ENCODE peak calls at places on chromosomes 7 and 10, in eight cellular contexts. S is CD4-positive, alpha-beta T cell; K is endodermal cell; N is hepatocyte; M is CD4-positive, CD25-positive, alpha-beta regulatory T cell; D is coronary artery; C is Panc1; R is ovary. L is an unnamed sample.

GRCh38 chr10:130485241-130485957 is 349.2 kb downstream of the GLRX3 start:
- DNase-seq in R (no peak), C (no peak), D (peak), N (no peak), M (no peak), S (no peak), K (no peak), L (no peak)

GRCh38 chr10:112821042-112821441 is 129.0 kb upstream of the TCF7L2 start:
- DNase-seq in R (no peak), S (no peak), K (no peak), D (no peak), M (no peak), N (no peak), C (no peak), L (no peak)

GRCh38 chr10:132866601-132867381 is 75.6 kb downstream of the CFAP46 start:
- DNase-seq in C (no peak), S (no peak), N (no peak), D (no peak), K (peak), R (no peak), M (no peak), L (no peak)

GRCh38 chr10:101031796-101032636 is 982 bp downstream of the SFXN3 start:
- DNase-seq in R (peak), M (peak), N (peak), K (peak), S (peak), D (peak), C (no peak), L (peak)

GRCh38 chr10:24456319-24456718 is 247.4 kb downstream of the KIAA1217 start:
- DNase-seq in K (no peak), S (no peak), D (no peak), R (no peak), C (no peak), M (no peak), N (peak), L (no peak)

GRCh38 chr10:77881222-77881621 is 45.3 kb downstream of the DLG5 start:
- DNase-seq in N (no peak), K (peak), C (no peak), R (no peak), D (no peak), S (no peak), M (no peak), L (no peak)

GRCh38 chr10:96833220-96834001 is 1.3 kb downstream of the LCOR start:
- DNase-seq in D (no peak), S (no peak), M (peak), N (peak), C (no peak), R (peak), K (peak), L (peak)

GRCh38 chr10:104580774-104581675 is 60.1 kb upstream of the SORCS3 start:
- DNase-seq in K (peak), S (peak), C (peak), D (no peak), N (peak), R (peak), M (peak), L (peak)

GRCh38 chr7:157610671-157611295 is 274.0 kb downstream of the DNAJB6 start:
- DNase-seq in N (no peak), S (no peak), R (no peak), M (no peak), D (no peak), K (no peak), C (no peak), L (no peak)

GRCh38 chr10:14909101-14909500 is 30.4 kb downstream of the SUV39H2 start:
- DNase-seq in D (no peak), N (no peak), R (no peak), K (no peak), C (no peak), M (no peak), S (no peak), L (no peak)

GRCh38 chr7:103576616-103577015 is 130.6 kb upstream of the SLC26A5 start:
- DNase-seq in M (no peak), S (no peak), D (no peak), C (no peak), R (no peak), K (no peak), N (no peak), L (no peak)

GRCh38 chr7:45064047-45064725 is 24.6 kb downstream of the NACAD start:
- DNase-seq in R (no peak), K (no peak), N (no peak), S (no peak), D (peak), M (no peak), C (no peak), L (no peak)

GRCh38 chr10:109898666-109899577 is 24.4 kb downstream of the XPNPEP1 start:
- DNase-seq in D (no peak), C (no peak), M (no peak), R (no peak), S (no peak), N (no peak), K (peak), L (no peak)

GRCh38 chr7:127946081-127946480 is 85.2 kb downstream of the LRRC4 start:
- DNase-seq in C (no peak), D (no peak), N (no peak), R (no peak), K (no peak), M (no peak), S (no peak), L (no peak)

GRCh38 chr7:119842786-119843185 is 430.2 kb upstream of the KCND2 start:
- DNase-seq in R (no peak), N (no peak), D (no peak), S (no peak), M (no peak), C (no peak), K (no peak), L (no peak)

GRCh38 chr10:114102253-114102652 is 58.6 kb downstream of the ADRB1 start:
- DNase-seq in K (no peak), C (no peak), M (no peak), R (no peak), D (no peak), S (no peak), N (no peak), L (no peak)

GRCh38 chr10:122323188-122323587 is 51.3 kb upstream of the PLEKHA1 start:
- DNase-seq in S (no peak), R (no peak), D (no peak), C (no peak), K (no peak), M (no peak), N (no peak), L (no peak)

GRCh38 chr10:94303929-94304328 is 58.8 kb downstream of the NOC3L start:
- DNase-seq in S (no peak), D (no peak), M (no peak), C (no peak), K (no peak), N (no peak), R (no peak), L (no peak)

GRCh38 chr10:110963162-110963561 is 43.8 kb downstream of the SHOC2 start:
- DNase-seq in S (no peak), K (no peak), C (no peak), R (no peak), M (no peak), D (no peak), N (no peak), L (no peak)

GRCh38 chr10:16271571-16271970 is 165.2 kb upstream of the PTER start:
- DNase-seq in D (no peak), S (no peak), N (no peak), M (no peak), R (no peak), C (no peak), K (no peak), L (no peak)

GRCh38 chr10:31921031-31921430 is 7.6 kb downstream of the ARHGAP12 start:
- DNase-seq in N (no peak), C (no peak), S (no peak), R (no peak), K (no peak), D (no peak), M (peak), L (no peak)

GRCh38 chr7:80634505-80634904 is 3.9 kb upstream of the CD36 start:
- DNase-seq in N (no peak), S (no peak), R (no peak), M (no peak), D (no peak), C (peak), K (no peak), L (no peak)

DNA sequence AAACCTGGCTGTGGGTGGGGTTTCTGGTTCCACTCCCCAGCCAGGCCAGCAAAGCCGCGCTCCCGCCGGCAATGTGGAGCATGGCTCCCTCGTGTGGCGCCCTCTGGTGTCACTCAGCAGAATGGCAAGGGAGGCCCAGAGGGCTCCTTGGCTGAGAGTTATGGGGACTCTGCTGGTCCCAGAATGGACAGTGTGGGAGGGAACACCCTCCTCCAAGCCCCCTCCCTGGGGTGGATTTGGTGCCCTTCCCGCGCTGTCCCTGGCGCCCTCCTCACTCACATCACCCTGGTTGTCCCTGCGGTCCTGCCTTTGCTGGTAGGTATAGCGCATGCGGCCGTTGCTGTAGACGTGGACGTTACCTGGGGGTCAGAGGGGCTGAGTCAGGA is 14.2 kb downstream of the DNAJB12 start:
- DNase-seq in C (no peak), S (peak), R (peak), K (peak), M (peak), D (no peak), N (peak), L (peak)
- H3K27ac ChIP-seq in C (no peak), S (no peak), R (no peak), K (no peak), M (no peak), D (no peak), N (no peak), L (peak)

GRCh38 chr7:85686410-85687181 is 499.7 kb upstream of the SEMA3D start:
- DNase-seq in S (no peak), C (no peak), D (no peak), M (no peak), R (no peak), K (peak), N (no peak), L (no peak)

GRCh38 chr7:85682819-85683218 is 496.0 kb upstream of the SEMA3D start:
- DNase-seq in M (no peak), K (no peak), R (no peak), C (no peak), N (no peak), S (no peak), D (no peak), L (no peak)

GRCh38 chr7:85681241-85681640 is 494.4 kb upstream of the SEMA3D start:
- DNase-seq in M (no peak), K (peak), N (no peak), C (no peak), R (no peak), S (no peak), D (no peak), L (no peak)

GRCh38 chr7:85688712-85689111 is 501.9 kb upstream of the SEMA3D start:
- DNase-seq in N (no peak), R (no peak), D (no peak), S (no peak), M (no peak), C (no peak), K (no peak), L (no peak)

GRCh38 chr7:85685901-85686300 is 499.0 kb upstream of the SEMA3D start:
- DNase-seq in K (peak), R (no peak), M (no peak), C (no peak), D (no peak), N (no peak), S (no peak), L (no peak)
- H3K27ac ChIP-seq in K (no peak), R (no peak), M (no peak), C (no peak), D (no peak), N (no peak), S (no peak), L (no peak)

DNA sequence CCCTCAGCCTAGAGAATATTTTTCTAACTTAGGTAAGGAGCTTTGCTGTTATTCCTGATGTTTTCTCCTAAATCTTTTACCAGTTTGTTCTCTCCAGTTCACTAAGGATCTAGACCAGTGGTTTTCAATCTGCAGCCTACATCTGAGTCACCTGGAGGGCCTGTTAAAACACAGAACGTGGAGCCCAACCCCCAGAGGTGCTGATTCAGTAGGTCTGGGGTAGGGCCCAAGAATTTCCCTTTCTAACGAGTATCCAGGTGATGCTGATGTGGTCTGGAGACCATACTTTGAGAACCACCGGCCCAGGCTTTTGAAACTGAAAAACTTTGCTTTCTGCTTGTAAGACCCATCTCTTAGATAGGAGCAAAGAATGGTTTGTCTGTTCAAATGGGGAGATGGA is 51.2 kb upstream of the KMT2E start:
- DNase-seq in M (no peak), S (no peak), R (no peak), K (no peak), D (no peak), C (no peak), N (no peak), L (no peak)
- H3K27ac ChIP-seq in M (no peak), S (no peak), R (no peak), K (no peak), D (peak), C (no peak), N (no peak), L (no peak)

DNA sequence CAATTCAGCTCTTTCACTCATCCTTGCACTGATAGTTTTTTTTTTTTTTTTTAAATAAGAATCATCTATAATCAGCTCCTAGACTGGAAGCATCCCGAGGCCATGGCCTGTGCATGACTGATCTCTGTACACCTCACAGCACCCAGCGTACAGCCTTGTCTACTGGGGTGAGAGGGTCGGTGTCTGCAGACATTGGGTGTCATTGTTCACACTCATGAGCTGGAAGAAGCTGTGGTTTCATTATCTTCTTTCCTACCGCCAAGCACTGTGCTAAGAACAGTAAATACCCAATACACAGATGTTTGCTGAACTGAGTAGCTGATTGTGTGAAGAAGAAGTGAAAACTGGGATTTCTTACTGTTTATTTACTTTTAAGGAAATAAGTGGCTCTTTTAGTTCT is 123.6 kb downstream of the CLEC2L start:
- DNase-seq in D (no peak), M (no peak), C (no peak), S (no peak), K (no peak), R (no peak), N (no peak), L (no peak)
- H3K27ac ChIP-seq in D (peak), M (no peak), C (no peak), S (peak), K (no peak), R (no peak), N (no peak), L (peak)

GRCh38 chr10:92848441-92849233 is at the start of gene EXOC6:
- DNase-seq in C (peak), D (peak), S (peak), K (peak), N (peak), M (peak), R (peak), L (peak)
- H3K27ac ChIP-seq in C (peak), D (peak), S (peak), K (peak), N (peak), M (peak), R (peak), L (peak)

GRCh38 chr10:9823268-9823930 is 1194.3 kb upstream of the CELF2 start:
- DNase-seq in D (no peak), R (no peak), N (no peak), S (no peak), K (no peak), M (no peak), C (no peak), L (no peak)

GRCh38 chr10:9828110-9828509 is 1189.6 kb upstream of the CELF2 start:
- DNase-seq in N (no peak), M (no peak), D (no peak), S (no peak), K (no peak), C (no peak), R (no peak), L (no peak)

GRCh38 chr10:9824546-9825164 is 1193.0 kb upstream of the CELF2 start:
- DNase-seq in C (no peak), N (peak), K (peak), M (no peak), D (no peak), R (no peak), S (no peak), L (no peak)

GRCh38 chr10:9819756-9820494 is 1197.7 kb upstream of the CELF2 start:
- DNase-seq in D (no peak), S (no peak), M (no peak), K (no peak), R (no peak), C (no peak), N (no peak), L (no peak)

DNA sequence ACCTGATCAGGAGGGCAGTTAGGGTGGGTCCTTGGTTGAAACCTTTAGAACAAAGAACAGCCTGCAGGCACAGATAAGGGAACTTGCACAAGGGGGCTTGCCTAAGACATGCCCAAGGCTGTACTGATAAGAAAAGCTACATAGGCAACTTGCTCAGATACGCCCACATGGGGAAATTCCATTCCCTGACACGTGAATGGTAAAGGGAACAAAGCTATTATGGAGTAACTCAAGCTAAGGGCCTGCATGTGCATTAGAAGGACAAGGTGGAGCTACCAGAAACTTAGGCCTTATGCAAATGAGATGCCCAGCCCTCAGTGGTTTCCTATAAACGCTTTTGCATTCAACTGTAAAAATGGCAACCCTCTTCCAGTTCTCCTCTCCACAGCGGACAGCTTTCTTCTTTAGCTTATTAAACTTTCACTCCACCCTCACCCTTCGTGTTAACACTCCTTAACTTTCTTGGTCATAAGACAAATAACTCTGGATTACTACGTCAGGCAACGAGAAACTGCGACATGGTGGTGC is 1192.1 kb upstream of the CELF2 start:
- DNase-seq in R (no peak), D (no peak), M (no peak), N (peak), S (no peak), K (peak), C (no peak), L (no peak)
- H3K27ac ChIP-seq in R (no peak), D (no peak), M (no peak), N (peak), S (no peak), K (no peak), C (no peak), L (no peak)